ENCODE peak calls at places on chromosome 7, in five cellular contexts. A, K, T, E and H are unnamed samples.

GRCh38 chr7:30911561-30911969 is at the start of gene AQP1:
- DNase-seq in K (no peak), A (no peak), E (no peak), T (no peak), H (peak)

GRCh38 chr7:29900745-29901144 is 88.9 kb downstream of the SCRN1 start:
- DNase-seq in A (no peak), K (no peak), T (no peak), E (no peak), H (no peak)

GRCh38 chr7:91632948-91633519 is 247.5 kb downstream of the MTERF1 start:
- DNase-seq in T (no peak), K (no peak), E (no peak), A (no peak), H (no peak)

GRCh38 chr7:134802762-134803161 is 23.3 kb downstream of the CALD1 start:
- DNase-seq in K (no peak), E (no peak), A (no peak), T (no peak), H (no peak)

GRCh38 chr7:129162732-129163131 is 18.2 kb downstream of the TSPAN33 start:
- DNase-seq in E (no peak), K (no peak), T (no peak), A (no peak), H (no peak)

GRCh38 chr7:106448992-106449859 is 164.4 kb upstream of the NAMPT start:
- DNase-seq in A (no peak), E (no peak), T (no peak), K (no peak), H (no peak)

GRCh38 chr7:100215895-100216294 is 3.9 kb upstream of the PVRIG start:
- DNase-seq in E (no peak), T (no peak), K (no peak), A (no peak), H (peak)

GRCh38 chr7:7883394-7883793 is 85.2 kb upstream of the GLCCI1 start:
- DNase-seq in T (no peak), A (no peak), K (no peak), E (no peak), H (no peak)

GRCh38 chr7:17681965-17682364 is 258.3 kb downstream of the SNX13 start:
- DNase-seq in E (no peak), T (no peak), K (no peak), A (no peak), H (no peak)

GRCh38 chr7:131633342-131633843 is 77.0 kb upstream of the PODXL start:
- DNase-seq in E (no peak), T (no peak), A (no peak), K (no peak), H (no peak)

GRCh38 chr7:128410092-128410665 is 397 bp upstream of the IMPDH1 start:
- DNase-seq in E (peak), T (no peak), A (peak), K (peak), H (peak)